ENCODE peak calls at places on chromosomes 3 and 15, in eight cellular contexts. A is testis, Q is heart left ventricle, T is uterus, U is GM12878, Y is stomach, I is body of pancreas, W is breast epithelium. O is an unnamed sample.

GRCh38 chr15:69812881-69813280 is 284.8 kb downstream of the TLE3 start:
- DNase-seq in I (no peak), U (no peak), Y (peak; percentile 33), W (no peak), Q (no peak), A (peak; percentile 18), T (no peak), O (no peak)

GRCh38 chr15:64686130-64686735 is 89.2 kb downstream of the RBPMS2 start:
- DNase-seq in I (peak; percentile 33), A (no peak), T (no peak), Y (no peak), W (peak; percentile 45), U (no peak), Q (no peak), O (no peak)

GRCh38 chr3:11072631-11073030 is 80.1 kb downstream of the SLC6A1 start:
- DNase-seq in Y (no peak), T (no peak), A (no peak), I (no peak), Q (no peak), U (no peak), W (no peak), O (no peak)

GRCh38 chr3:115960799-115961198 is 337.5 kb downstream of the GAP43 start:
- DNase-seq in W (no peak), U (no peak), I (no peak), Q (no peak), A (peak; percentile 79), Y (no peak), T (peak; percentile 35), O (no peak)

GRCh38 chr3:185215873-185216586 is 37.8 kb downstream of the EHHADH start:
- DNase-seq in Q (no peak), Y (no peak), I (no peak), U (no peak), A (no peak), W (no peak), T (no peak), O (no peak)

GRCh38 chr3:53082736-53083135 is 36.9 kb upstream of the SFMBT1 start:
- DNase-seq in W (peak; percentile 42), U (no peak), A (no peak), Y (no peak), T (no peak), I (no peak), Q (no peak), O (no peak)

GRCh38 chr3:14203521-14204079 is 25.0 kb downstream of the LSM3 start:
- DNase-seq in U (no peak), A (peak; percentile 79), Q (peak; percentile 58), T (peak; percentile 70), W (peak; percentile 65), Y (peak; percentile 65), I (peak; percentile 71), O (peak; percentile 75)

GRCh38 chr3:102909904-102910303 is 475.1 kb downstream of the ZPLD1 start:
- DNase-seq in U (no peak), A (no peak), Q (no peak), W (no peak), Y (no peak), T (no peak), I (no peak), O (no peak)

GRCh38 chr3:13018561-13019242 is 54.5 kb downstream of the IQSEC1 start:
- DNase-seq in A (no peak), Q (no peak), W (peak; percentile 45), I (no peak), T (no peak), U (no peak), Y (no peak), O (no peak)

GRCh38 chr3:8574670-8575322 is 69.8 kb downstream of the SSUH2 start:
- DNase-seq in I (no peak), Q (no peak), Y (no peak), T (no peak), W (no peak), A (no peak), U (no peak), O (no peak)

GRCh38 chr3:50267280-50267913 is 1.6 kb upstream of the SEMA3B start:
- DNase-seq in Q (peak; percentile 76), U (no peak), T (peak; percentile 71), Y (peak; percentile 87), A (peak; percentile 53), I (peak; percentile 84), W (no peak), O (peak; percentile 69)

GRCh38 chr3:156641261-156641975 is 33.0 kb upstream of the TIPARP start:
- DNase-seq in Q (no peak), Y (no peak), U (no peak), I (no peak), W (no peak), T (no peak), A (no peak), O (no peak)

GRCh38 chr3:7565574-7565973 is 704.7 kb downstream of the GRM7 start:
- DNase-seq in T (no peak), A (no peak), U (no peak), Q (no peak), Y (no peak), I (no peak), W (no peak), O (no peak)

DNA sequence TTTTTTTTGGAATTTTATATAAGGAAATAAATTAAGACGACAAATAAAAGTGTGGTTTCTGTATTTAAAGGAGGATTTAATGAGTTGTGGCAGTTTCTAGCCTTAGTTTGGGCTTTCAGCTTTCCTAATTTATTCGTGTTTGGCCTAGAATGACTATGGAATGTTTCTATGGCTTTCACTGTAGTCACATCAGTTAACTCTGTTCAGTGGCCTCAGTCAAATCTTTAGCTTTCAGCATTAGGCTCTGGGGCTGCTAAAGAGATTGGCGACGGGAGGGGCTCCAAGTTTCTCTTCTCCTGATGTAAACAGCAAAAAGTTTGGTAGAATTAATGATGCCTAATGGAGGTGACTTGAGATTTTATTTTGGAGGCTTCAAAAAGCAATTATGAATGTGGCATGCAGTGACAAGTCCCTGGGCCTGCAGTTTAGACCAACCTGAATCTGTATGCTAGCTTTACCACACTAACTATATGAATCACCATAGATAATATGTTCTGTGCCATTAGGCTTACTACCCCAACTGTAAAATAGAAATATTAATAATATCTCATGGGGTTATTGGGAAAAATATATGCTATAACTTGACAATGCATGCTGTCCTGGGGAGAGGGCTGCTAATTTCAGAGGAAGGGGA is 47.1 kb upstream of the ADGRG7 start:
- DNase-seq in W (no peak), Y (no peak), U (no peak), Q (no peak), A (no peak), I (no peak), T (no peak), O (no peak)
- H3K27ac ChIP-seq in W (peak overlapping the region; percentile 73), Y (no peak overlapping the region), U (no peak overlapping the region), Q (no peak overlapping the region), A (no peak overlapping the region), I (no peak overlapping the region), T (peak overlapping the region; percentile 55), O (no peak overlapping the region)

GRCh38 chr3:3027976-3028567 is 82.1 kb downstream of the IL5RA start:
- DNase-seq in A (no peak), Q (no peak), U (peak; percentile 33), W (no peak), Y (no peak), T (no peak), I (no peak), O (no peak)

GRCh38 chr3:3020209-3020608 is 90.0 kb downstream of the IL5RA start:
- DNase-seq in A (no peak), U (no peak), Q (no peak), T (no peak), Y (no peak), W (no peak), I (no peak), O (no peak)

DNA sequence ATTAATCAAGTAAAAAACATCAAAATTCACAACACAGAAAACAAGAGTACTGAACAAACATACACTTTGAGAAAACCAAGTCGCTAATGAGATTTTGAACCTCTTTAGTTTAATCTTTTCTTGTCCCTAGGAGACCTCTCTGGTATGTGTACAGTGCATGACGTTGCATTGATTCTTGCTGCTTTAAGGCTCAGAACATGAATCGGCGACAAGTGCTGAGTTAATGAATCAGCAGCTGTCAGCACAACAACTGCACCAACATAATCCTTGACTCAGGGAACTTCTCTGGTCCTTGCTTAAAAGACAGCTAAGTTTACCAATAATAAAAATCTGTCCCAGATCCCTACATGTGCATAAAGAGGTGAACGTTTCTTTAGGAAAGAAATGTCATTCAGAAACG is 87.1 kb downstream of the IL5RA start:
- DNase-seq in I (no peak), Y (no peak), A (no peak), W (no peak), Q (no peak), T (no peak), U (no peak), O (no peak)
- TF ChIP-seq POLR2A in I (no peak), Y (no peak), A (no peak), W (no peak), Q (no peak), T (no peak), U (no peak), O (no peak)

GRCh38 chr15:101641134-101641764 is 10.9 kb downstream of the TM2D3 start:
- DNase-seq in T (peak; percentile 67), A (peak; percentile 87), U (peak; percentile 56), W (peak; percentile 71), Q (peak; percentile 49), I (peak; percentile 63), Y (peak; percentile 81), O (no peak)
- H3K27ac ChIP-seq in T (peak overlapping the region; percentile 66), A (no peak overlapping the region), U (no peak overlapping the region), W (peak overlapping the region; percentile 29), Q (peak overlapping the region; percentile 41), I (no peak overlapping the region), Y (no peak overlapping the region), O (peak overlapping the region; percentile 54)

GRCh38 chr3:141345951-141346817 is 22.1 kb upstream of the ZBTB38 start:
- DNase-seq in A (no peak), Q (no peak), Y (no peak), I (no peak), W (no peak), T (no peak), U (no peak), O (no peak)
- TF ChIP-seq POLR2A in A (no peak), Q (no peak), Y (no peak), I (no peak), W (no peak), T (no peak), U (no peak), O (no peak)

GRCh38 chr15:36545451-36545992 is 33.9 kb upstream of the CDIN1 start:
- DNase-seq in W (no peak), A (no peak), U (no peak), Q (no peak), Y (no peak), I (no peak), T (no peak), O (no peak)
- H3K27ac ChIP-seq in W (no peak overlapping the region), A (no peak overlapping the region), U (no peak overlapping the region), Q (peak overlapping the region; percentile 7), Y (no peak overlapping the region), I (no peak overlapping the region), T (no peak overlapping the region), O (no peak overlapping the region)

DNA sequence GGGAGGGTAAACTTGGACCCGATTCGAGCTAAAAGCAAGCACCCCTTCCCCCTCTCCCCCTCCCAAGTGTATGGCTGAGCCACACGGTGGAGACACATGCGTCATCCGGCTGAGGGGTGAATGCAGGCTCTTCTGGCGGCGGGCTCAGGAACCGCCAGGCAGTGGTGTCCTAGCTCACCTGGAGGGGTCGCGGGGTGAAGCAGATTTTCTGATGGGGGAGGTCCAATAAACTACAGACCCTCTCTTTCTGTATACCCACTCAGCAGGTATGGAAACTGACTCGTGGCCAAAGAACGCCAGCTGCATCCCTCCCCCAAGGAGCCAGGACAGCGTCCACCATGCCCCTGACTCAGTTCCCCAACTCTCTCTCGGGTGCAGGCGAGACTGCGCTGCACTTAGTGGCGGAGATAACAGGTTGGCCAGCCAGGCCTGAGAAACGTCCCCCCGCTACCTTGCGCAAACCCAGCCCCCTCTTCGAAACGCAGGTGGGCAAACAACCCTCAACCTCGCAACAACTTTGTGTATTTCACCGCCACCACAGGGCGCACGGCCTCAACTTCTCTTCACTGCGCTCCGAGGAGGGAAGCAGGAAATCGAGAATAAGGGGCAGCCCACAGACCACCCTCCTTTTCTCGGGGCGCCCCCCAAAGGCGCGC is 1.3 kb downstream of the MAGI1 start:
- DNase-seq in W (peak; percentile 61), A (peak; percentile 62), Y (peak; percentile 60), T (peak; percentile 28), U (no peak), Q (peak; percentile 70), I (peak; percentile 73), O (no peak)
- TF ChIP-seq POLR2A in W (no peak), A (no peak), Y (no peak), T (no peak), U (no peak), Q (no peak), I (peak; percentile 71), O (peak; percentile 6)

O was measured in gastrocnemius medialis.